ENCODE peak calls at places on chromosomes 11 and 22, in five cellular contexts. W, N, M, S and H are unnamed samples.

GRCh38 chr22:37133304-37134018 is 16.3 kb downstream of the IL2RB start:
- ATAC-seq in S (no peak), W (no peak), M (no peak), N (no peak), H (peak)

GRCh38 chr22:26994801-26995200 is 337.4 kb downstream of the MIAT start:
- ATAC-seq in S (no peak), N (no peak), W (no peak), M (no peak), H (no peak)

GRCh38 chr11:62449451-62449851 is 30.6 kb downstream of the SCGB1A1 start:
- ATAC-seq in S (peak), W (no peak), N (no peak), M (no peak), H (peak)

GRCh38 chr11:115676768-115677167 is 172.6 kb upstream of the CADM1 start:
- ATAC-seq in S (no peak), W (no peak), M (no peak), N (no peak), H (no peak)

GRCh38 chr22:24011735-24012068 is 598 bp downstream of the CABIN1 start:
- ATAC-seq in S (peak), M (no peak), W (peak), N (no peak), H (peak)

GRCh38 chr11:91230647-91231046 is 994.0 kb upstream of the FAT3 start:
- ATAC-seq in M (no peak), S (no peak), W (no peak), N (no peak), H (no peak)

GRCh38 chr22:22075382-22076163 is 93.0 kb upstream of the TOP3B start:
- ATAC-seq in N (no peak), S (no peak), M (no peak), W (no peak), H (no peak)

GRCh38 chr11:9004310-9004945 is 627 bp upstream of the NRIP3 start:
- ATAC-seq in N (peak), M (peak), W (no peak), S (peak), H (peak)

GRCh38 chr11:70482529-70482917 is 84.2 kb downstream of the CTTN start:
- ATAC-seq in W (peak), M (peak), S (peak), N (no peak), H (no peak)

GRCh38 chr22:25111579-25112517 is 87.8 kb upstream of the CRYBB3 start:
- ATAC-seq in W (peak), S (peak), N (peak), M (peak), H (peak)